ENCODE peak calls at places on chromosomes 6 and 20, in nine cellular contexts. T is NCI-H1092 treated with DMSO at 0.1 percent for 48 hours, A is astrocyte of the spinal cord, P is upper lobe of right lung, O is nucleus accumbens, Q is G401, J is head of caudate nucleus, R is choroid plexus epithelial cell, D is heart right ventricle. V is an unnamed sample.

GRCh38 chr6:7146079-7146828 is 38.5 kb downstream of the RREB1 start:
- DNase-seq in R (peak), Q (no peak), O (no peak), D (peak), T (peak), P (peak), J (no peak), A (peak), V (no peak)

GRCh38 chr6:36461646-36462045 is 18.8 kb downstream of the KCTD20 start:
- DNase-seq in Q (no peak), A (no peak), O (no peak), J (no peak), P (no peak), R (no peak), D (no peak), T (no peak), V (no peak)

GRCh38 chr6:45433533-45434400 is 56.0 kb upstream of the SUPT3H start:
- DNase-seq in J (no peak), T (no peak), A (no peak), D (no peak), R (no peak), O (no peak), P (no peak), Q (no peak), V (no peak)

GRCh38 chr20:63452341-63453028 is 20.0 kb downstream of the KCNQ2 start:
- DNase-seq in R (no peak), A (no peak), Q (no peak), O (no peak), T (no peak), P (no peak), J (no peak), D (no peak), V (no peak)

GRCh38 chr6:144335914-144336313 is 50.8 kb downstream of the UTRN start:
- DNase-seq in J (no peak), D (no peak), A (no peak), R (no peak), P (no peak), Q (no peak), O (no peak), T (no peak), V (no peak)

GRCh38 chr6:90217621-90218496 is 78.8 kb downstream of the BACH2 start:
- DNase-seq in O (no peak), Q (peak), A (no peak), D (peak), J (no peak), T (peak), P (peak), R (no peak), V (no peak)

GRCh38 chr20:41231136-41231535 is 86.4 kb downstream of the ZHX3 start:
- DNase-seq in Q (peak), J (no peak), R (no peak), P (no peak), D (no peak), A (no peak), T (no peak), O (no peak), V (no peak)

GRCh38 chr6:121886223-121886830 is 450.9 kb downstream of the GJA1 start:
- DNase-seq in A (no peak), O (no peak), D (no peak), Q (no peak), J (no peak), R (peak), P (no peak), T (no peak), V (no peak)

GRCh38 chr6:90460067-90460466 is 126.8 kb downstream of the MAP3K7 start:
- DNase-seq in O (no peak), A (no peak), Q (no peak), J (no peak), D (no peak), R (no peak), P (no peak), T (no peak), V (no peak)

GRCh38 chr20:38724603-38725457 is 544 bp downstream of the SLC32A1 start:
- DNase-seq in Q (no peak), D (no peak), O (no peak), T (peak), A (no peak), J (peak), R (no peak), P (no peak), V (no peak)

GRCh38 chr6:109291893-109292292 is 90.4 kb downstream of the CD164 start:
- DNase-seq in T (no peak), D (no peak), A (no peak), O (no peak), R (no peak), P (no peak), Q (no peak), J (no peak), V (no peak)

GRCh38 chr6:156585859-156586258 is 191.3 kb upstream of the ARID1B start:
- DNase-seq in Q (no peak), D (no peak), T (peak), J (no peak), A (no peak), R (peak), P (no peak), O (no peak), V (no peak)

GRCh38 chr6:72616406-72617015 is 5.4 kb upstream of the KCNQ5 start:
- DNase-seq in R (peak), J (no peak), O (no peak), P (no peak), A (peak), Q (peak), T (peak), D (no peak), V (peak)